ENCODE peak calls at places on chromosome 21, in ten cellular contexts. S, A, C, Q, K, B, U, P, X and I are unnamed samples.

GRCh38 chr21:30839304-30839703 is 9.7 kb upstream of the KRTAP7-1 start:
- DNase-seq in Q (no peak), K (peak; percentile 18), P (no peak), B (peak; percentile 28), X (no peak), C (peak; percentile 75), U (no peak), S (peak; percentile 65), A (no peak), I (no peak)

GRCh38 chr21:27261676-27262075 is 294.8 kb upstream of the ADAMTS5 start:
- DNase-seq in B (peak; percentile 29), X (no peak), P (no peak), Q (no peak), S (no peak), A (no peak), U (no peak), C (no peak), K (no peak), I (no peak)

GRCh38 chr21:26405735-26406361 is 167.2 kb downstream of the CYYR1 start:
- DNase-seq in A (no peak), B (peak; percentile 90), K (no peak), Q (no peak), C (peak; percentile 31), U (no peak), S (no peak), P (no peak), X (no peak), I (no peak)

GRCh38 chr21:44845418-44846200 is 27.7 kb upstream of the SUMO3 start:
- DNase-seq in C (peak; percentile 88), U (no peak), S (peak; percentile 57), Q (peak; percentile 60), B (peak; percentile 60), K (peak; percentile 76), A (no peak), X (peak; percentile 77), P (no peak), I (peak; percentile 92)

GRCh38 chr21:37227071-37228002 is 39.8 kb downstream of the VPS26C start:
- DNase-seq in Q (no peak), A (no peak), C (no peak), U (no peak), B (no peak), P (no peak), K (no peak), S (no peak), X (no peak), I (no peak)

GRCh38 chr21:42222386-42222785 is 3.4 kb downstream of the ABCG1 start:
- DNase-seq in S (no peak), C (no peak), A (no peak), B (no peak), K (no peak), Q (no peak), U (peak; percentile 41), P (no peak), X (no peak), I (no peak)

GRCh38 chr21:44878053-44878982 is 4.8 kb upstream of the PTTG1IP start:
- DNase-seq in S (no peak), U (no peak), B (peak; percentile 53), Q (no peak), K (peak; percentile 63), A (no peak), P (no peak), C (no peak), X (no peak), I (no peak)

GRCh38 chr21:34531399-34531798 is 19.4 kb upstream of the KCNE1 start:
- DNase-seq in X (no peak), A (no peak), Q (no peak), K (no peak), C (no peak), S (no peak), B (no peak), P (no peak), U (no peak), I (no peak)

GRCh38 chr21:32423320-32423719 is 10.8 kb downstream of the EVA1C start:
- DNase-seq in A (no peak), S (no peak), X (no peak), U (no peak), Q (no peak), K (no peak), B (peak; percentile 91), C (no peak), P (no peak), I (no peak)

GRCh38 chr21:32424674-32425073 is 12.2 kb downstream of the EVA1C start:
- DNase-seq in Q (no peak), S (no peak), X (no peak), C (no peak), K (no peak), P (no peak), A (no peak), B (peak; percentile 54), U (no peak), I (no peak)

GRCh38 chr21:32423846-32424535 is 11.5 kb downstream of the EVA1C start:
- DNase-seq in X (no peak), K (no peak), C (no peak), A (no peak), S (no peak), Q (no peak), B (no peak), U (no peak), P (no peak), I (no peak)

GRCh38 chr21:32425628-32426027 is 13.1 kb downstream of the EVA1C start:
- DNase-seq in U (no peak), S (no peak), A (no peak), Q (no peak), X (no peak), P (no peak), B (no peak), K (no peak), C (no peak), I (no peak)

DNA sequence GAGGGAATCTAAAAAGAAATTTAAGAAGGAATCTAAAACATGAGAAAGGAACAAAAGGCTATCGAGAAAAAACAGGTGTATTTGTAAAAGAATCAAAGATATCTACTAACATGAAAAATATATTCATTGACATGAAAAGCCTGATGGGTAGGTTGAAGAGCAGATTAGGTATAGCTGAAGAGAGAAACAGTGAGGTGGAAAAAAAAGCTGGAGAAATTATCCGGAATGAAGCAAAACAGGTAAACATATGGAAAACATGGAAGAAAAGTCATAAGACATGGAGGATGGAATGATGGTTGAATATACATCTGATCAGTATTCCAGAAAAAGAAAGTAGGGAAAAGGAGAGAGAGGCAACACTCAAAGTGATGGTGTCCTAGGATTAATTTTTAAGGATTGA is 9.6 kb downstream of the EVA1C start:
- DNase-seq in X (no peak), B (no peak), P (no peak), U (no peak), A (no peak), K (no peak), Q (no peak), C (no peak), S (no peak), I (no peak)
- H3K4me3 ChIP-seq in X (no peak overlapping the region), B (no peak overlapping the region), P (no peak overlapping the region), U (no peak overlapping the region), A (no peak overlapping the region), K (no peak overlapping the region), Q (no peak overlapping the region), C (no peak overlapping the region), S (no peak overlapping the region), I (no peak overlapping the region)

GRCh38 chr21:39000496-39000895 is 182.8 kb downstream of the PSMG1 start:
- DNase-seq in X (no peak), Q (no peak), C (no peak), S (no peak), P (no peak), A (no peak), K (no peak), B (peak; percentile 66), U (no peak), I (no peak)

GRCh38 chr21:38997051-38997450 is 186.2 kb downstream of the PSMG1 start:
- DNase-seq in U (no peak), B (no peak), A (no peak), P (no peak), S (no peak), Q (no peak), X (no peak), K (no peak), C (no peak), I (no peak)

GRCh38 chr21:39001341-39001740 is 181.9 kb downstream of the PSMG1 start:
- DNase-seq in C (no peak), K (no peak), A (no peak), Q (no peak), S (no peak), P (no peak), B (peak; percentile 19), U (no peak), X (no peak), I (no peak)

GRCh38 chr21:38997756-38998155 is 185.5 kb downstream of the PSMG1 start:
- DNase-seq in B (no peak), Q (no peak), S (no peak), U (no peak), X (no peak), C (no peak), A (no peak), K (no peak), P (no peak), I (no peak)

GRCh38 chr21:38999148-38999547 is 184.1 kb downstream of the PSMG1 start:
- DNase-seq in Q (no peak), S (no peak), B (peak; percentile 52), P (no peak), K (no peak), C (no peak), U (no peak), X (no peak), A (no peak), I (no peak)
- H3K4me3 ChIP-seq in Q (no peak overlapping the region), S (no peak overlapping the region), B (no peak overlapping the region), P (no peak overlapping the region), K (no peak overlapping the region), C (no peak overlapping the region), U (no peak overlapping the region), X (no peak overlapping the region), A (no peak overlapping the region), I (no peak overlapping the region)

GRCh38 chr21:15066231-15066577 is 1.4 kb upstream of the NRIP1 start:
- DNase-seq in Q (no peak), B (peak; percentile 49), U (no peak), C (no peak), K (no peak), P (no peak), S (no peak), X (no peak), A (no peak), I (no peak)
- H3K4me3 ChIP-seq in Q (peak overlapping the region; percentile 83), B (peak overlapping the region; percentile 79), U (peak overlapping the region; percentile 92), C (peak overlapping the region; percentile 90), K (peak overlapping the region; percentile 61), P (peak overlapping the region; percentile 94), S (peak overlapping the region; percentile 39), X (peak overlapping the region; percentile 83), A (peak overlapping the region; percentile 62), I (peak overlapping the region; percentile 64)

DNA sequence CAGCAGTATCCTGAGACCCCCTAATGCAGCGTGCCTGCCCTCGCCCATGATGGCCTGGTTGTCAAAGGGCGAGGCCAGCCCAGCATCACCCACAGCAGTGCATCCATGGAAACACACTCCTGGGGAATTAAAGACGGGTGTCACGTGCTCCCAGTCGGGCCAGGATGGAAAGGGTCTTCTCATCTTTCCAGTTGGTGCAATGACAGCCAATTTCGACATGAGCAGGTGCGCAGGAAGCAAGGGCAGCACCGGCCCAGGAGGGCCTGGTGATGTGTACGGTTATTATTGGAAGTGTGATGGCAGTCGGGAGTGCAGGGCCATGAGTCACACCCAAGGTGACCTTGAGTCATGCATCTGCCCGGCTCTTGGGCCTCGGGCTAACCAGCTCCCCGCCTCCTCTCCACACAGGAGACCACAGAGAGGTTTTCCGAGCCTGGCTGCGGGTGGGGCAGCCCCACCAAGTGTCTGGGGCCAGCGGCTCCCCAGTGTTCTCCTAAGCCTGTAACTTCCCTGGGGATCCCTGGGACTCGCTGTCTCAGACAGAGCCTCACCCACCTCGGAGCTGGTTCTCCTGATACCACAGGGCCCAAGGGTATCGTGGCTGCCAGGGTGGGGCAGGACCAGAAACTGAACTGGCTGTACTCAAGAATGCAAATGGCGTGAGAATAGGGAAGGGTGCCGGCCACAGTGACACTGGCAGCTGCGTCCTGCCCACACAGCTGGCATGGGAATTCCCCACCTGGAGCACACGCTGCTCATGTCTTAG is 119.8 kb downstream of the SIK1 start:
- DNase-seq in X (peak; percentile 66), C (no peak), A (peak; percentile 55), U (peak; percentile 72), Q (no peak), S (peak; percentile 53), K (no peak), P (no peak), B (peak; percentile 62), I (peak; percentile 62)
- H3K4me3 ChIP-seq in X (no peak overlapping the region), C (no peak overlapping the region), A (no peak overlapping the region), U (no peak overlapping the region), Q (no peak overlapping the region), S (no peak overlapping the region), K (no peak overlapping the region), P (no peak overlapping the region), B (no peak overlapping the region), I (no peak overlapping the region)